ENCODE peak calls at places on chromosomes 7 and 10, in five cellular contexts. One of them, this sample, is unnamed.

GRCh38 chr7:108839091-108839490 is 269.4 kb downstream of the DNAJB9 start:
- DNase-seq in anterior cingulate cortex: no peak
- DNase-seq in adrenal gland: no peak
- DNase-seq in CD4-positive, alpha-beta memory T cell: no peak
- DNase-seq in stromal cell of bone marrow: no peak
- DNase-seq in this sample: no peak

GRCh38 chr10:102629661-102630614 is 14.3 kb upstream of the TRIM8 start:
- DNase-seq in stromal cell of bone marrow: no peak
- DNase-seq in CD4-positive, alpha-beta memory T cell: no peak
- DNase-seq in anterior cingulate cortex: no peak
- DNase-seq in adrenal gland: no peak
- DNase-seq in this sample: peak

GRCh38 chr7:155227788-155228458 is 69.8 kb upstream of the INSIG1 start:
- DNase-seq in anterior cingulate cortex: no peak
- DNase-seq in adrenal gland: no peak
- DNase-seq in stromal cell of bone marrow: no peak
- DNase-seq in CD4-positive, alpha-beta memory T cell: no peak
- DNase-seq in this sample: no peak

GRCh38 chr10:21519327-21519933 is 6.1 kb downstream of the SKIDA1 start:
- DNase-seq in stromal cell of bone marrow: no peak
- DNase-seq in CD4-positive, alpha-beta memory T cell: no peak
- DNase-seq in anterior cingulate cortex: no peak
- DNase-seq in adrenal gland: no peak
- DNase-seq in this sample: no peak

GRCh38 chr7:46015107-46015868 is 94.2 kb upstream of the IGFBP3 start:
- DNase-seq in adrenal gland: peak
- DNase-seq in anterior cingulate cortex: no peak
- DNase-seq in stromal cell of bone marrow: no peak
- DNase-seq in CD4-positive, alpha-beta memory T cell: no peak
- DNase-seq in this sample: peak

GRCh38 chr7:151451626-151452025 is 11.7 kb upstream of the CRYGN start:
- DNase-seq in stromal cell of bone marrow: no peak
- DNase-seq in adrenal gland: no peak
- DNase-seq in CD4-positive, alpha-beta memory T cell: no peak
- DNase-seq in anterior cingulate cortex: no peak
- DNase-seq in this sample: no peak

GRCh38 chr7:144391014-144391413 is 12.5 kb downstream of the NOBOX start:
- DNase-seq in anterior cingulate cortex: no peak
- DNase-seq in stromal cell of bone marrow: no peak
- DNase-seq in adrenal gland: no peak
- DNase-seq in CD4-positive, alpha-beta memory T cell: no peak
- DNase-seq in this sample: no peak

GRCh38 chr7:251005-251404 is 39.0 kb upstream of the FOXL3 start:
- DNase-seq in adrenal gland: no peak
- DNase-seq in stromal cell of bone marrow: no peak
- DNase-seq in CD4-positive, alpha-beta memory T cell: no peak
- DNase-seq in anterior cingulate cortex: no peak
- DNase-seq in this sample: no peak

GRCh38 chr10:105195831-105196230 is 554.7 kb downstream of the SORCS3 start:
- DNase-seq in anterior cingulate cortex: no peak
- DNase-seq in stromal cell of bone marrow: no peak
- DNase-seq in CD4-positive, alpha-beta memory T cell: no peak
- DNase-seq in adrenal gland: no peak
- DNase-seq in this sample: no peak